ENCODE peak calls at places on chromosomes 5 and 9, in five cellular contexts. B, D, Q, U and F are unnamed samples.

GRCh38 chr9:76560481-76560891 is 101.5 kb downstream of the GCNT1 start:
- DNase-seq in B (no peak), Q (peak), D (no peak), U (no peak), F (no peak)

GRCh38 chr5:159440948-159441347 is 110.7 kb upstream of the IL12B start:
- DNase-seq in Q (no peak), D (no peak), B (no peak), U (no peak), F (no peak)

GRCh38 chr9:33867747-33868429 is 50.9 kb downstream of the UBE2R2 start:
- DNase-seq in B (no peak), D (no peak), U (no peak), Q (peak), F (no peak)

GRCh38 chr9:93673844-93674334 is 97.5 kb downstream of the PHF2 start:
- DNase-seq in Q (no peak), D (no peak), B (no peak), U (peak), F (no peak)

GRCh38 chr5:135033866-135034185 is 202 bp downstream of the PITX1 start:
- DNase-seq in Q (no peak), D (no peak), B (no peak), U (no peak), F (no peak)

GRCh38 chr5:111422245-111422644 is 90.1 kb downstream of the STARD4 start:
- DNase-seq in Q (no peak), B (no peak), U (no peak), D (no peak), F (no peak)

GRCh38 chr5:675876-676698 is 17.1 kb downstream of the TPPP start:
- DNase-seq in B (no peak), D (no peak), Q (no peak), U (no peak), F (peak)

GRCh38 chr5:52898961-52899680 is 90.0 kb upstream of the ITGA2 start:
- DNase-seq in Q (peak), B (no peak), D (no peak), U (no peak), F (no peak)

GRCh38 chr5:103216137-103216536 is 42.4 kb upstream of the MACIR start:
- DNase-seq in D (no peak), U (no peak), B (no peak), Q (peak), F (no peak)

GRCh38 chr9:706606-707451 is 134.7 kb upstream of the DMRT1 start:
- DNase-seq in D (no peak), Q (peak), B (peak), U (peak), F (peak)

GRCh38 chr9:131420913-131421312 is 27.0 kb downstream of the PRRC2B start:
- DNase-seq in B (no peak), D (no peak), Q (peak), U (peak), F (no peak)

GRCh38 chr5:142860291-142860690 is 90.1 kb downstream of the ARHGAP26 start:
- DNase-seq in U (no peak), D (no peak), B (no peak), Q (no peak), F (no peak)

GRCh38 chr9:68704804-68705635 is at the start of gene PIP5K1B:
- DNase-seq in U (peak), Q (peak), B (peak), D (no peak), F (peak)

GRCh38 chr9:83572524-83572923 is 34.3 kb upstream of the FRMD3 start:
- DNase-seq in U (no peak), Q (peak), B (no peak), D (no peak), F (no peak)

GRCh38 chr9:105911104-105911911 is 217.0 kb downstream of the TMEM38B start:
- DNase-seq in B (no peak), D (peak), Q (peak), U (peak), F (peak)

GRCh38 chr5:126875303-126875785 is 98.4 kb downstream of the LMNB1 start:
- DNase-seq in B (no peak), D (peak), U (peak), Q (no peak), F (no peak)

GRCh38 chr5:3163626-3164025 is 412.1 kb upstream of the IRX2 start:
- DNase-seq in B (no peak), D (no peak), Q (no peak), U (no peak), F (no peak)

GRCh38 chr9:128115187-128116103 is 12.1 kb downstream of the PTGES2 start:
- DNase-seq in Q (no peak), B (no peak), U (no peak), D (no peak), F (peak)

GRCh38 chr5:2185646-2186471 is 303.1 kb upstream of the IRX4 start:
- DNase-seq in Q (no peak), D (no peak), U (no peak), B (no peak), F (no peak)